ENCODE peak calls at places on chromosome 1, in ten cellular contexts. X is transverse colon; N is fibroblast of lung; E is fibroblast of villous mesenchyme; L is A549; B is CD4-positive, alpha-beta T cell; J is body of pancreas; T is cardiac muscle cell; D is Caco-2; K is glutamatergic neuron. Z is an unnamed sample.

GRCh38 chr1:70714149-70714548 is 303.1 kb downstream of the CTH start:
- DNase-seq in D (no peak), K (no peak), L (no peak), X (no peak), T (no peak), J (no peak), N (no peak), B (no peak), E (no peak), Z (no peak)

GRCh38 chr1:86084998-86085397 is 71.6 kb downstream of the COL24A1 start:
- DNase-seq in N (no peak), D (no peak), K (no peak), L (no peak), E (peak; percentile 6), B (no peak), T (no peak), X (no peak), J (no peak), Z (no peak)

GRCh38 chr1:19684677-19685076 is 20.0 kb downstream of the HTR6 start:
- DNase-seq in T (no peak), J (no peak), K (no peak), L (no peak), N (no peak), E (no peak), B (no peak), D (no peak), X (no peak), Z (no peak)

GRCh38 chr1:2234762-2235113 is 6.6 kb downstream of the SKI start:
- DNase-seq in T (no peak), J (no peak), K (no peak), E (no peak), L (no peak), B (no peak), X (no peak), N (no peak), D (no peak), Z (no peak)

GRCh38 chr1:150186789-150187559 is 37.3 kb downstream of the PLEKHO1 start:
- DNase-seq in X (no peak), E (peak; percentile 62), T (peak; percentile 65), K (no peak), L (peak; percentile 62), B (no peak), D (peak; percentile 64), N (peak; percentile 55), J (peak; percentile 45), Z (peak; percentile 31)

GRCh38 chr1:198669023-198669698 is 30.3 kb downstream of the PTPRC start:
- DNase-seq in D (no peak), X (no peak), L (peak; percentile 73), T (peak; percentile 84), K (no peak), E (peak; percentile 93), J (no peak), N (peak; percentile 90), B (no peak), Z (no peak)

GRCh38 chr1:70405780-70406416 is 5.2 kb upstream of the CTH start:
- DNase-seq in K (no peak), T (no peak), E (peak; percentile 10), D (no peak), B (no peak), J (no peak), L (no peak), N (peak; percentile 58), X (no peak), Z (no peak)

GRCh38 chr1:241611063-241611462 is 29.1 kb downstream of the CHML start:
- DNase-seq in X (no peak), J (no peak), D (peak; percentile 56), L (peak; percentile 90), T (peak; percentile 75), E (peak; percentile 75), B (no peak), K (no peak), N (peak; percentile 82), Z (no peak)

GRCh38 chr1:43423672-43424550 is 29.8 kb downstream of the HYI start:
- DNase-seq in E (no peak), D (no peak), N (no peak), L (peak; percentile 28), X (peak; percentile 46), B (no peak), J (no peak), T (no peak), K (no peak), Z (no peak)

GRCh38 chr1:15848143-15848928 is 829 bp downstream of the SPEN start:
- DNase-seq in L (no peak), X (peak; percentile 51), N (no peak), B (peak; percentile 14), D (peak; percentile 25), J (peak; percentile 49), T (peak; percentile 23), E (peak; percentile 37), K (peak; percentile 44), Z (no peak)

GRCh38 chr1:92188436-92189255 is 29.1 kb upstream of the C1orf146 start:
- DNase-seq in E (no peak), X (no peak), K (no peak), T (no peak), D (no peak), J (no peak), N (no peak), L (no peak), B (no peak), Z (no peak)

GRCh38 chr1:66248746-66249145 is 285.2 kb upstream of the SGIP1 start:
- DNase-seq in K (no peak), J (no peak), D (no peak), B (no peak), E (peak; percentile 68), N (no peak), L (no peak), X (no peak), T (no peak), Z (no peak)

GRCh38 chr1:201593200-201593828 is 54.4 kb downstream of the NAV1 start:
- DNase-seq in D (no peak), L (peak; percentile 75), J (peak; percentile 69), K (no peak), E (peak; percentile 100), X (peak; percentile 44), T (peak; percentile 97), B (no peak), N (peak; percentile 97), Z (no peak)

DNA sequence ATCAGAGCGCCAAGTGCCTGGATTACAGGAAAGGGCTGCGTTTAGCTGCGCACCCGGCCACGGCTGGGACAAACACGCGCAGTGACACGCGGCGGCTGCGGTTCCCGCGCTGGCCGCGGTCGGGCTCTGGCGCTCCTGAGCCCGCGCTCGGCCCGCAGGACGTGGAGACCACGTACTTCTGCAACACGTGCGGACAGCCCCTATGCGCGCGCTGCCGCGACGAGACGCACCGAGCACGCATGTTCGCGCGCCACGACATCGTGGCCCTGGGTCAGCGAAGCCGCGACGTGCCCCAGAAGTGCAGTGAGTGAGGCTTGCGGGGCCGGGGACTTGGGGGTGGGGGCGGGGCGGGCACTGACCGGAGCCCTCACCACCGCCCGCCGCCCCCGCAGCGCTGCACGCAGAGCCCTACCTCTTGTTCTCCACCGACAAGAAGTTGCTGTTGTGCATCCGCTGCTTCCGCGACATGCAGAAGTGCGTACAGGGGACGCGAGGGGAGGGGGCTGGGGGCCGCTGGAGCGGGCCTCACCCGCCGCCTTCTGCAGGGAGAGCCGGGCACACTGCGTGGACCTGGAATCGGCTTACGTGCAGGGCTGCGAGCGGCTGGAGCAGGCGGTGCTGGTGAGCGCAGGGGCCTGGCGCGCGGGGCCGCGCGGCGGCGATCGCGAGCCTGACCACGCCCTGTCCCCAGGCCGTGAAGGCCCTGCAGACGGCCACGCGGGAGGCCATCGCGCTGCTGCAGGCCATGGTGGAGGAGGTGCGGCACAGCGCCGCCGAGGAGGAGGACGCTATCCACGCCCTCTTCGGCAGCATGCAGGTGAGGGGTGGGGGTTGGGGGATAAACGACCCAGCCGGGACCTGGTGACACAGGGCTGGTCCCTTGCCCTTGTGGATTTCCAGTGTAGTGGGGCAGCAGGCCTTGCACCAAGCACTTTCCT is 3.1 kb downstream of the RNF207 start:
- DNase-seq in L (no peak), B (no peak), T (peak; percentile 66), J (peak; percentile 51), N (peak; percentile 50), X (peak; percentile 54), D (no peak), K (peak; percentile 71), E (peak; percentile 38), Z (peak; percentile 53)
- TF ChIP-seq CTCF in L (no peak), B (peak; percentile 37), T (peak; percentile 56), J (peak; percentile 50), N (peak; percentile 37), X (peak; percentile 62), D (no peak), K (peak; percentile 67), E (peak; percentile 49), Z (peak; percentile 62)

GRCh38 chr1:212607924-212608208 is 695 bp upstream of the ATF3 start:
- DNase-seq in B (no peak), E (peak; percentile 20), K (peak; percentile 39), J (no peak), L (no peak), D (no peak), T (no peak), X (no peak), N (no peak), Z (peak; percentile 30)
- TF ChIP-seq CTCF in B (no peak), E (no peak), K (no peak), J (no peak), L (no peak), D (no peak), T (no peak), X (no peak), N (no peak), Z (no peak)

GRCh38 chr1:22491995-22492726 is 40.5 kb downstream of the ZBTB40 start:
- DNase-seq in N (no peak), J (no peak), L (no peak), D (no peak), X (no peak), E (no peak), K (no peak), B (no peak), T (no peak), Z (no peak)

GRCh38 chr1:22494144-22494543 is 42.5 kb downstream of the ZBTB40 start:
- DNase-seq in B (no peak), T (no peak), D (no peak), J (no peak), L (no peak), K (no peak), N (no peak), X (no peak), E (no peak), Z (no peak)

GRCh38 chr1:22496536-22497160 is 45.0 kb downstream of the ZBTB40 start:
- DNase-seq in B (no peak), T (no peak), J (peak; percentile 17), N (no peak), L (no peak), X (no peak), D (no peak), K (no peak), E (no peak), Z (no peak)

GRCh38 chr1:22490309-22490708 is 38.7 kb downstream of the ZBTB40 start:
- DNase-seq in K (no peak), E (no peak), T (no peak), D (no peak), L (no peak), N (no peak), J (no peak), X (no peak), B (no peak), Z (no peak)

GRCh38 chr1:22494943-22495579 is 43.4 kb downstream of the ZBTB40 start:
- DNase-seq in N (no peak), B (no peak), X (no peak), L (no peak), E (peak; percentile 42), J (no peak), D (no peak), K (no peak), T (no peak), Z (no peak)
- TF ChIP-seq CTCF in N (no peak), B (no peak), X (no peak), L (no peak), E (no peak), J (no peak), D (no peak), K (no peak), T (no peak), Z (no peak)

GRCh38 chr1:204842369-204842768 is 28.3 kb upstream of the NFASC start:
- DNase-seq in D (no peak), N (no peak), B (no peak), X (no peak), T (no peak), K (no peak), L (no peak), E (no peak), J (no peak), Z (no peak)
- TF ChIP-seq CTCF in D (no peak), N (no peak), B (no peak), X (no peak), T (no peak), K (no peak), L (no peak), E (no peak), J (no peak), Z (no peak)

Z was measured in neural crest cell.